ENCODE peak calls at places on chromosomes 2 and 18, in four cellular contexts. I is K562, B is A549, G is HepG2. N is an unnamed sample.

GRCh38 chr2:77284353-77284752 is 237.8 kb downstream of the LRRTM4 start:
- DNase-seq in I (no peak), B (no peak), G (no peak), N (no peak)

GRCh38 chr2:132581917-132582316 is 88.1 kb downstream of the LYPD1 start:
- DNase-seq in G (no peak), B (no peak), I (no peak), N (no peak)

GRCh38 chr2:98419977-98420725 is 24.5 kb upstream of the INPP4A start:
- DNase-seq in G (no peak), B (no peak), I (no peak), N (no peak)

GRCh38 chr2:172674034-172674967 is 61.3 kb upstream of the RAPGEF4 start:
- DNase-seq in I (peak), B (no peak), G (no peak), N (no peak)

GRCh38 chr18:39558658-39559057 is 1993.1 kb upstream of the CELF4 start:
- DNase-seq in G (no peak), B (no peak), I (no peak), N (no peak)

GRCh38 chr18:9356969-9357368 is 22.4 kb downstream of the TWSG1 start:
- DNase-seq in B (no peak), G (no peak), I (no peak), N (no peak)

GRCh38 chr2:119323459-119323858 is 43.2 kb downstream of the C2orf76 start:
- DNase-seq in G (no peak), I (no peak), B (no peak), N (no peak)

GRCh38 chr2:198863655-198864054 is 594.1 kb downstream of the SATB2 start:
- DNase-seq in I (no peak), B (no peak), G (no peak), N (no peak)

GRCh38 chr2:236997086-236997485 is 88.6 kb upstream of the COPS8 start:
- DNase-seq in B (no peak), G (no peak), I (no peak), N (no peak)

GRCh38 chr2:108399479-108399878 is 21.7 kb downstream of the SULT1C4 start:
- DNase-seq in B (no peak), G (no peak), I (no peak), N (no peak)

GRCh38 chr2:53787255-53787910 is 539 bp downstream of the ERLEC1 start:
- DNase-seq in I (no peak), B (no peak), G (peak), N (no peak)

GRCh38 chr18:38456253-38456652 is 890.7 kb upstream of the CELF4 start:
- DNase-seq in I (no peak), B (no peak), G (no peak), N (no peak)

GRCh38 chr2:179571141-179571713 is 290.2 kb downstream of the ZNF385B start:
- DNase-seq in G (no peak), B (no peak), I (no peak), N (no peak)

GRCh38 chr2:234679766-234680687 is 183.1 kb upstream of the ARL4C start:
- DNase-seq in B (peak), I (no peak), G (peak), N (no peak)

GRCh38 chr2:191352536-191352935 is 107.3 kb downstream of the MYO1B start:
- DNase-seq in B (no peak), I (no peak), G (no peak), N (no peak)
- TF ChIP-seq ESRRA in B (no peak), I (no peak), G (no peak), N (no peak)

DNA sequence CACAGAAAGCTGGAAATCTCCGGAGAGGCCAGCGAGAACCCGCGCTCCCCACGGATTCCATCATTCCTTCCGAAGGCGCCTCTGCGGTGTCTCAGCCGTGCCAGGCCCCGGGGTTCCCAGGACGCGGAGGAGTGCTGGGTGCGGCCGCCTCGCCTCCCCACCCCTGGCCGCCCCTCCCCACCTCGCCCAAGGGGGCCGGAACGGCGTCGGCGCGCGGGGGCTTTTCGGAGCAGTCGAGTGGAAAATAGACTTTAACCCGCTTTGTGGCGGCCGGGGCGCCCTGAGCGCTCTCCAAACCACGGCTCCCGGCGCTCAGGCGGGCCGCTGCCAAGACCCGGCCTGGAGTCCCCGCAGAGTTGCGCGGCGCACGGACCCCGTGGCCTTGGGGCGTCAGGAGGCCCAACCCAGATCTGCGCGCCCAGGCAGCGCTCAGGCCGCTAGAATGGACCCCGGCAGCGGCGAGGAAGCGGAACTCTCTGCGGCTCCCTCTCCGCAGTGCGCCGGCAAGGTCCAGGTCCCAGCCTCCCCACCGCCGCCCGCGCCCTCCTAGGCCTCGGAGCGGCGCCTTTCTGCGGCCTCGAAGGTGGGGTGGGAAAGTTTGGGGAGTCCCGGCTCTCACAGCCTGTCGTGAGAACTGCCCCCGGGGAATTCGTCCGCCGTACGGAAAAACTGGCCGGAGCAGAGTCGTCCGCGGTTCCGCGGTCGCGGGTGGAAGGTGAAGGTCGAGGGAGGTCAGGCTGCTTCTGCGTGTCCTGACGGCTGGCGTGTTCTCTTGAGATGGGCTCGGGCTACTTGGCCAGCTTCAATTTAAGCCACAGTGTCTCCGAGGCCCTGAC is 1.2 kb upstream of the EMX1 start:
- DNase-seq in B (peak), I (peak), G (peak), N (no peak)
- TF ChIP-seq REST in B (no peak), I (no peak), G (no peak), N (no peak)

DNA sequence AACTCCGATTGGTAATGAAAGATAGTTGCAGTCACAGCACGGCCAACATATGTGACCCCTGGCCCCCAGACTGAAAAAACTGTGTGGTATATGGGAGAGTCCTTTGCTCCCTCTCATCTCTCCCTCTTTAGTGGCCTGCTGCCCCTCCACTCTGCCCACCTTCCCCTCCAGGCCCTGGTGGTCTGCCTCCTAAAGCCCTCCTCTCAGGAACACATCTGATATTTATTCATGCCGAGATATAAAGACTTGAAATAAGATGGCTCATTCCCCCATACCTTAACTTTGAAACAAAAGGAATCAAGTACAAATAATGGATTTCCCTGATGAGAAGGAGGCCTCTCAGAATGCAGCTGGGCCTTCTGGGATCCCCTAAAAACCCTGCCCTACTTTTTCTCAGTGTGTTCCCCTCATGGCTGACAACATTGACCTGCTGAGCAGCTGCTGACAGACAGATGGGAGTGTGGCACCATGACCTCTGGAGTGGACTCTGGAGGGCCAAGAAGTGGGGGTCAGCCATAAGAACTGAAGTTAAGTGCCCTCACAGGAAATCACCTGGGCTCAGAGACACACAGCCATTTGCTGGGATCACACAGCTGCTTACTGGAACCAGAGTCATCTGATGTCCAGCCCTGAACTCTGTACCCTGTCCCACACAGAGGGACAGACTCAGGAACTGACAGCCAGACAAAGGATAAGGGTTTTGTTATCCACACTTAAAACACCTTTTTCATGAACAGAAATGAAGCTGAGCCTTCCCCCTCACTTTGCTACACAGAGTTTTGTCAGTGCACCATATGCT is 39.8 kb upstream of the ST8SIA3 start:
- DNase-seq in I (no peak), G (no peak), B (no peak), N (no peak)
- TF ChIP-seq HDAC2 in I (no peak), G (no peak), B (no peak), N (no peak)

GRCh38 chr2:137938204-137938603 is 26.1 kb upstream of the HNMT start:
- DNase-seq in B (no peak), I (no peak), G (peak), N (no peak)
- TF ChIP-seq ESRRA in B (no peak), I (no peak), G (no peak), N (no peak)

GRCh38 chr18:11502368-11502767 is 107.0 kb upstream of the SLC35G4 start:
- DNase-seq in B (no peak), G (peak), I (no peak), N (no peak)

GRCh38 chr18:11505993-11506392 is 103.4 kb upstream of the SLC35G4 start:
- DNase-seq in I (no peak), B (no peak), G (no peak), N (no peak)

GRCh38 chr18:11501352-11501751 is 108.0 kb upstream of the SLC35G4 start:
- DNase-seq in I (no peak), B (no peak), G (peak), N (no peak)

GRCh38 chr18:11506871-11507270 is 102.5 kb upstream of the SLC35G4 start:
- DNase-seq in G (no peak), B (no peak), I (no peak), N (no peak)

DNA sequence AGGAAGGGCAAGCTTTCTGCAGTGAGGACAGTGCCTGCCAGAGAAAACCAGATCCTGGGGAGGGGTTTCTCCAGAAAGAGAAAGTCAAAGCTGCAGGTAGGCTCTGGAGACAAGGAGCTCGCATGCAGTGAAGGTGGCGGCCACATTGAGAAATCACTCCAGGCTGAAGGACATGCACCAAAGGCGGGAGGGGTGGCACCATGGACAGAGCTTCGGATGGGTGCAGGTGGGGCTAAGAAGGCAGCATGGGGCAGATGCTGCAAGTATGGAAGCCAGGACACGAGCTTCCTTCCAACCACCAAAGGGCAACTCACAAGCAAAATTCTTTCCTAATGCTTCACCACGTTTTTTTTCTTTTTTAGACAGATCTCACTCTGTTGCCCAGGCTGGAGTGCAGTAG is 104.4 kb upstream of the SLC35G4 start:
- DNase-seq in B (no peak), I (no peak), G (no peak), N (no peak)
- TF ChIP-seq REST in B (peak), I (no peak), G (peak), N (peak)

DNA sequence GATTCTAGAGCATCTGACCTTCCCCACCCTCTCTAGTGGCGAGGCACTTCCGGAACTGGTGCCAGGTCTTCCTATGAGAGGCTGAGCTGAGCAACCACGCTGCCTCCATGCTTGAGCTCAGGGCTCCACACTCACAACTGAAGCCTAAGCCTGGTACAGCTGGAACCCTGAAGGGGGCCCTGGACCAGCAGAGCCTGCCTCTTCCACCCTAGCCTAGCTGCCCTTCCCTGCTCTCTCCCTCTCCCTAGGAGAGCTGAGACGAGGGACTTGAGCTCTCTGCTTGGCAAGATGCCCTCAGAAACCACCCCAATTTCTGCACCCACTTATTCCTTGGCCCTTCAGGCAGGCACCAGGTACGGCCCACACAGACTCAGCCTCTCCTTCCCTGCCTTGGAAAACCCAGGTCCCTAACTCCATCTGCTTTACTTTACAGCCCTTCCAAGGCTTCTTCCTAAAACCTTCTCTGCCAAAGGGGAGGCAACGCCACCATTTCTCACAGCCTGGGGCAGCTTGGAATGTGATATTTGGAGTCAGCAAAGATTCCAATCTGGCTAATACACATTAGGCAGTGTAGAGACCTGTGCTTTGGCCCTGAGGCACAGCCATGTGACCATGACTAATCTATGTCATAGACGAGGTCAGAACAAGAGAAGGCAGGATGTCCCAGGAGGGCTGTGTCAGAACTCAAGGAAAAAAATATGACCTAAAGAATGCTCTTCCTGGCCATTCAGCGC is 18.8 kb downstream of the COX7A2L start:
- DNase-seq in G (peak), I (no peak), B (no peak), N (no peak)
- TF ChIP-seq HDAC2 in G (no peak), I (no peak), B (no peak), N (no peak)

GRCh38 chr2:34337735-34338134 is 738.6 kb upstream of the FAM98A start:
- DNase-seq in I (no peak), G (no peak), B (no peak), N (no peak)
- TF ChIP-seq ESRRA in I (no peak), G (no peak), B (no peak), N (no peak)

N was measured in GM12878.